ENCODE peak calls at places on chromosomes 7 and 10, in eight cellular contexts. Z is thoracic aorta, N is SJSA1, V is hepatocyte, D is brain microvascular endothelial cell, H is pancreas, X is colonic mucosa, Y is Panc1. K is an unnamed sample. For H3K27me3, the result is how much of the 10 kb centered on the place peaks cover.

GRCh38 chr10:129956902-129957673 is 7.0 kb downstream of the EBF3 start:
- DNase-seq in X (no peak), Z (no peak), H (no peak), V (no peak), D (no peak), N (no peak), Y (no peak), K (no peak)

GRCh38 chr10:95818663-95819062 is 62.7 kb downstream of the ENTPD1 start:
- DNase-seq in Y (no peak), D (peak), X (no peak), H (no peak), N (peak), V (no peak), Z (no peak), K (no peak)

GRCh38 chr10:92702301-92702916 is 12.7 kb downstream of the HHEX start:
- DNase-seq in V (no peak), D (no peak), Z (no peak), X (no peak), N (no peak), H (no peak), Y (no peak), K (no peak)

GRCh38 chr10:4639960-4640359 is 186.0 kb upstream of the AKR1E2 start:
- DNase-seq in D (no peak), H (no peak), V (no peak), X (no peak), N (no peak), Y (no peak), Z (no peak), K (no peak)

GRCh38 chr7:136067277-136067676 is 90.1 kb upstream of the MTPN start:
- DNase-seq in Y (no peak), V (no peak), N (no peak), Z (no peak), D (no peak), H (no peak), X (no peak), K (no peak)

GRCh38 chr7:76329479-76329878 is 27.0 kb downstream of the HSPB1 start:
- DNase-seq in Y (no peak), X (no peak), V (no peak), N (no peak), H (no peak), D (no peak), Z (no peak), K (no peak)

GRCh38 chr7:105896407-105896842 is 20.0 kb upstream of the ATXN7L1 start:
- DNase-seq in V (peak), D (no peak), N (no peak), Z (no peak), X (peak), H (no peak), Y (no peak), K (peak)

GRCh38 chr7:81715984-81716588 is 53.8 kb downstream of the HGF start:
- DNase-seq in X (no peak), H (no peak), N (no peak), Y (peak), Z (no peak), D (peak), V (peak), K (peak)

GRCh38 chr10:30371954-30372353 is 22.9 kb upstream of the MTPAP start:
- DNase-seq in H (no peak), Z (no peak), V (no peak), D (no peak), Y (no peak), N (no peak), X (no peak), K (no peak)

GRCh38 chr7:98351136-98351535 is 49.8 kb downstream of the BAIAP2L1 start:
- DNase-seq in V (no peak), N (no peak), X (no peak), Y (no peak), H (no peak), Z (no peak), D (no peak), K (no peak)

GRCh38 chr7:28408105-28408973 is 4.0 kb upstream of the CREB5 start:
- DNase-seq in V (no peak), Z (peak), D (no peak), Y (no peak), H (peak), N (no peak), X (no peak), K (no peak)

GRCh38 chr10:23556727-23557440 is 118.0 kb downstream of the OTUD1 start:
- DNase-seq in H (no peak), N (no peak), X (no peak), Y (no peak), Z (no peak), V (no peak), D (peak), K (peak)

GRCh38 chr7:130356760-130357611 is 12.4 kb downstream of the CPA5 start:
- DNase-seq in Y (no peak), N (peak), D (peak), X (no peak), H (no peak), V (peak), Z (no peak), K (no peak)

GRCh38 chr10:120521880-120522279 is 64.9 kb downstream of the PLPP4 start:
- DNase-seq in X (no peak), Y (no peak), D (no peak), Z (no peak), H (no peak), V (no peak), N (no peak), K (no peak)

GRCh38 chr10:75739454-75740143 is 308.2 kb downstream of the LRMDA start:
- DNase-seq in N (no peak), D (no peak), Y (no peak), X (no peak), V (no peak), Z (no peak), H (no peak), K (no peak)

GRCh38 chr10:73898730-73899400 is 12.1 kb upstream of the PLAU start:
- DNase-seq in X (no peak), D (no peak), N (no peak), V (no peak), Y (no peak), H (no peak), Z (no peak), K (no peak)

GRCh38 chr10:14485986-14486385 is 155.3 kb upstream of the FRMD4A start:
- DNase-seq in Z (no peak), D (no peak), N (no peak), H (no peak), V (no peak), X (no peak), Y (no peak), K (no peak)

GRCh38 chr7:71182536-71182935 is 50.6 kb downstream of the GALNT17 start:
- DNase-seq in H (no peak), N (no peak), Z (no peak), D (no peak), V (no peak), X (no peak), Y (no peak), K (no peak)

GRCh38 chr10:43120948-43121290 is 17.3 kb upstream of the CSGALNACT2 start:
- DNase-seq in D (no peak), Z (no peak), N (no peak), Y (no peak), V (no peak), H (no peak), X (no peak), K (no peak)

GRCh38 chr10:73908853-73909611 is 1.9 kb upstream of the PLAU start:
- DNase-seq in H (no peak), Z (peak), D (peak), Y (peak), V (peak), N (peak), X (peak), K (peak)

GRCh38 chr10:33336606-33337334 is 2.3 kb upstream of the NRP1 start:
- DNase-seq in V (peak), H (peak), X (peak), Y (no peak), D (peak), Z (no peak), N (peak), K (no peak)

GRCh38 chr10:33337335-33337854 is 2.9 kb upstream of the NRP1 start:
- DNase-seq in D (peak), V (peak), Z (no peak), Y (no peak), H (peak), X (peak), N (peak), K (peak)

GRCh38 chr10:33344676-33345075 is 10.2 kb upstream of the NRP1 start:
- DNase-seq in H (no peak), D (no peak), X (no peak), N (no peak), Z (no peak), V (no peak), Y (no peak), K (no peak)

GRCh38 chr10:33345236-33345635 is 10.8 kb upstream of the NRP1 start:
- DNase-seq in Y (no peak), D (no peak), Z (no peak), H (no peak), V (no peak), X (no peak), N (no peak), K (no peak)

DNA sequence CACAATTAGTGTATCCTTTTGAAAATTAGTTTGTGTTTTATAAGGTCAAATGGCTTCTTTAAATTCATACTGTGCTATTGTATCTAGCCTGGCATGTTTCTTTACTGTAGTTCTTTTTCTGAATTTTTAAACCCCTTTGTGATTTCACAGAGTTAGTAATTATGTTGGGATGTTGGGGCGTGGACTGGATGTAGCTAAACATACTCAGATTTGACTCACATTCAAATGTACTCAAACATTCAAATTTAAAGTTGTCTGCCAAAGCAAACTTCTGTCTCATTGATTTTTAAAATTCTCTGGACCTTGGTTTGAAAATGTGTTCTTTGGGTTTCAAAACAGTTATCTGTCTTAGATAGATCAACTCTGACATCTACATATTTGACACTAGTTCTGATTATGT is 7.2 kb upstream of the NRP1 start:
- DNase-seq in H (no peak), Y (no peak), Z (no peak), V (no peak), D (peak), N (peak), X (no peak), K (no peak)
- H3K4me3 ChIP-seq in H (no peak), Y (no peak), Z (peak), V (no peak), D (no peak), N (peak), X (no peak), K (no peak)

GRCh38 chr7:140239653-140239935 is 62.8 kb upstream of the KDM7A start:
- DNase-seq in X (peak), N (no peak), V (no peak), Y (no peak), Z (no peak), H (no peak), D (no peak), K (no peak)

GRCh38 chr7:140235114-140235513 is 58.3 kb upstream of the KDM7A start:
- DNase-seq in Z (no peak), V (no peak), D (no peak), Y (no peak), N (no peak), H (no peak), X (no peak), K (no peak)

GRCh38 chr7:140238778-140239652 is 62.2 kb upstream of the KDM7A start:
- DNase-seq in V (peak), H (no peak), D (no peak), X (peak), Z (no peak), Y (no peak), N (no peak), K (no peak)

GRCh38 chr7:140237390-140237789 is 60.6 kb upstream of the KDM7A start:
- DNase-seq in V (no peak), X (no peak), N (no peak), Z (no peak), Y (no peak), H (no peak), D (no peak), K (no peak)

DNA sequence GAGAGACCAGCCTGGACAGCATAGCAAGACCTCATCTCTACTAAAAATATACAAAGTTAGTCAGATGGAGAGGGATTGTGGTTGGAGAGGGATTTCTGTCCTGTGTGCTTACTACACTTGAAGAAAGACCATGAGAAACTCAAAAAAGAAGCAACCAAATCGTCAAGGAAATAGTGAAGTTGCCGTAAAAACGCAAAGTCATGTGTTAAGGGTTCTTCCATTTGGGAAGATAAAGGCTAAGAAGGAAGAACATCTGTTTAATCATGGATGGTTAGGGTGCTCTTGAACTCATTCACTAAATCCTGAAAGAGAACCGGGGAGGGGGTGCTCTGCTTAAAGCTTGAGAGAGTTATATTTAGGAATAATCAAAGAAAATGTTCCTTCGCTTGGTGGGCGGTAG is 59.8 kb upstream of the KDM7A start:
- DNase-seq in N (no peak), Z (no peak), H (no peak), Y (no peak), X (no peak), V (no peak), D (no peak), K (no peak)
- H3K27me3 ChIP-seq in N (under half), Z (under half), H (under half), Y (under half), X (under half), V (under half), D (under half), K (under half)

GRCh38 chr7:51064688-51065087 is 251.9 kb downstream of the COBL start:
- DNase-seq in V (no peak), X (no peak), Z (no peak), H (no peak), Y (no peak), N (no peak), D (no peak), K (no peak)
- H3K4me3 ChIP-seq in V (no peak), X (no peak), Z (no peak), H (no peak), Y (no peak), N (no peak), D (no peak), K (no peak)

GRCh38 chr7:128916643-128916915 is 6.1 kb upstream of the KCP start:
- DNase-seq in Y (no peak), X (no peak), H (no peak), V (no peak), Z (no peak), N (no peak), D (no peak), K (no peak)

GRCh38 chr7:128919881-128920789 is 9.6 kb upstream of the KCP start:
- DNase-seq in X (no peak), D (no peak), N (no peak), H (no peak), Y (no peak), Z (no peak), V (no peak), K (peak)

GRCh38 chr7:128917061-128917460 is 6.6 kb upstream of the KCP start:
- DNase-seq in V (no peak), X (no peak), N (no peak), Y (no peak), Z (no peak), H (no peak), D (no peak), K (no peak)

GRCh38 chr7:128919241-128919640 is 8.7 kb upstream of the KCP start:
- DNase-seq in Y (no peak), D (no peak), H (no peak), N (no peak), V (no peak), Z (no peak), X (no peak), K (no peak)

GRCh38 chr7:128918266-128918665 is 7.8 kb upstream of the KCP start:
- DNase-seq in Y (no peak), N (no peak), V (no peak), H (no peak), X (no peak), Z (no peak), D (no peak), K (no peak)
- H3K27me3 ChIP-seq in Y (under half), N (under half), V (half or more), H (under half), X (under half), Z (under half), D (half or more), K (under half)